ENCODE peak calls at places on chromosomes 13 and 19, in seven cellular contexts. E is retina, N is kidney epithelial cell, T is HFFc6, H is sigmoid colon, D is left ventricle myocardium superior, M is SK-N-DZ. Z is an unnamed sample.

GRCh38 chr13:105441406-105441805 is 1094.1 kb downstream of the EFNB2 start:
- DNase-seq in E (no peak), N (no peak), T (no peak), H (no peak), D (no peak), M (no peak), Z (no peak)

GRCh38 chr13:108003626-108004025 is 211.7 kb downstream of the LIG4 start:
- DNase-seq in E (no peak), N (peak; percentile 2), T (no peak), H (no peak), D (no peak), M (no peak), Z (no peak)

GRCh38 chr19:12833747-12834417 is 497 bp downstream of the RTBDN start:
- DNase-seq in E (peak; percentile 54), N (no peak), T (no peak), H (no peak), D (peak; percentile 35), M (peak; percentile 65), Z (peak; percentile 67)

GRCh38 chr19:1768918-1769644 is 15.8 kb downstream of the ONECUT3 start:
- DNase-seq in E (no peak), N (no peak), T (no peak), H (no peak), D (peak; percentile 14), M (no peak), Z (no peak)

GRCh38 chr19:19562665-19563347 is 24.7 kb downstream of the CILP2 start:
- DNase-seq in E (no peak), N (no peak), T (no peak), H (no peak), D (no peak), M (no peak), Z (no peak)

GRCh38 chr13:112658807-112659206 is 31.0 kb upstream of the ATP11A start:
- DNase-seq in E (no peak), N (peak; percentile 41), T (no peak), H (no peak), D (no peak), M (no peak), Z (no peak)

GRCh38 chr19:13796301-13797057 is 1.2 kb downstream of the ZSWIM4 start:
- DNase-seq in E (no peak), N (peak; percentile 89), T (peak; percentile 96), H (peak; percentile 92), D (peak; percentile 79), M (no peak), Z (peak; percentile 90)

GRCh38 chr19:55693336-55693974 is 18.4 kb downstream of the EPN1 start:
- DNase-seq in E (no peak), N (no peak), T (no peak), H (peak; percentile 48), D (peak; percentile 21), M (no peak), Z (no peak)

GRCh38 chr13:20814224-20814910 is 40.6 kb upstream of the EEF1AKMT1 start:
- DNase-seq in E (no peak), N (peak; percentile 35), T (peak; percentile 92), H (peak; percentile 93), D (peak; percentile 88), M (peak; percentile 97), Z (peak; percentile 92)

GRCh38 chr19:40691421-40692211 is 1.2 kb upstream of the NUMBL start:
- DNase-seq in E (peak; percentile 9), N (no peak), T (no peak), H (no peak), D (peak; percentile 42), M (no peak), Z (no peak)

GRCh38 chr13:35474551-35474950 is 1.9 kb downstream of the MAB21L1 start:
- DNase-seq in E (peak; percentile 45), N (no peak), T (no peak), H (no peak), D (no peak), M (no peak), Z (peak; percentile 17)

GRCh38 chr13:101747039-101747438 is 294.6 kb downstream of the ITGBL1 start:
- DNase-seq in E (no peak), N (peak; percentile 38), T (no peak), H (no peak), D (no peak), M (no peak), Z (no peak)

GRCh38 chr19:19409235-19410030 is 4.0 kb downstream of the GATAD2A start:
- DNase-seq in E (no peak), N (no peak), T (no peak), H (no peak), D (no peak), M (no peak), Z (no peak)

GRCh38 chr13:67123165-67123564 is 107.0 kb downstream of the PCDH9 start:
- DNase-seq in E (no peak), N (no peak), T (no peak), H (no peak), D (no peak), M (no peak), Z (no peak)

GRCh38 chr19:34066007-34066656 is 106.2 kb upstream of the LSM14A start:
- DNase-seq in E (no peak), N (no peak), T (no peak), H (no peak), D (no peak), M (no peak), Z (no peak)

GRCh38 chr13:98730441-98730840 is 22.0 kb downstream of the SLC15A1 start:
- DNase-seq in E (no peak), N (no peak), T (no peak), H (no peak), D (no peak), M (no peak), Z (no peak)

GRCh38 chr19:439167-439900 is 21.5 kb downstream of the SHC2 start:
- DNase-seq in E (no peak), N (no peak), T (no peak), H (no peak), D (no peak), M (no peak), Z (no peak)

GRCh38 chr19:888615-889385 is 4.2 kb downstream of the MED16 start:
- DNase-seq in E (no peak), N (no peak), T (no peak), H (no peak), D (peak; percentile 16), M (no peak), Z (no peak)

GRCh38 chr19:19458110-19458816 is 52.8 kb downstream of the GATAD2A start:
- DNase-seq in E (no peak), N (no peak), T (peak; percentile 22), H (no peak), D (peak; percentile 2), M (no peak), Z (no peak)